ENCODE peak calls at places on chromosomes 13 and 19, in ten cellular contexts. One of them, this sample, is unnamed.

GRCh38 chr13:35979378-35979911 is 151.7 kb downstream of the DCLK1 start:
- ATAC-seq in pancreas: peak
- ATAC-seq in activated T-helper 17 cell treated with anti-CD3 and anti-CD28 coated beads, Interleukin-2, amount 50 U/mL, for 72 hours: no peak
- ATAC-seq in K562: no peak
- ATAC-seq in CD8-positive, alpha-beta T cell: no peak
- ATAC-seq in left ventricle myocardium superior: peak
- ATAC-seq in heart right ventricle: peak
- ATAC-seq in HCT116: no peak
- ATAC-seq in Panc1: no peak
- ATAC-seq in T-helper 17 cell: no peak
- ATAC-seq in this sample: peak

GRCh38 chr13:59318320-59318930 is 845.3 kb downstream of the DIAPH3 start:
- ATAC-seq in HCT116: peak
- ATAC-seq in CD8-positive, alpha-beta T cell: no peak
- ATAC-seq in Panc1: no peak
- ATAC-seq in activated T-helper 17 cell treated with anti-CD3 and anti-CD28 coated beads, Interleukin-2, amount 50 U/mL, for 72 hours: no peak
- ATAC-seq in left ventricle myocardium superior: peak
- ATAC-seq in T-helper 17 cell: peak
- ATAC-seq in K562: peak
- ATAC-seq in heart right ventricle: peak
- ATAC-seq in pancreas: peak
- ATAC-seq in this sample: peak

GRCh38 chr19:1408300-1409203 is 1.2 kb downstream of the DAZAP1 start:
- ATAC-seq in heart right ventricle: peak
- ATAC-seq in Panc1: no peak
- ATAC-seq in left ventricle myocardium superior: peak
- ATAC-seq in T-helper 17 cell: peak
- ATAC-seq in HCT116: no peak
- ATAC-seq in CD8-positive, alpha-beta T cell: peak
- ATAC-seq in pancreas: peak
- ATAC-seq in K562: peak
- ATAC-seq in activated T-helper 17 cell treated with anti-CD3 and anti-CD28 coated beads, Interleukin-2, amount 50 U/mL, for 72 hours: peak
- ATAC-seq in this sample: peak

GRCh38 chr13:77425705-77426104 is 98.8 kb upstream of the MYCBP2 start:
- ATAC-seq in HCT116: peak
- ATAC-seq in activated T-helper 17 cell treated with anti-CD3 and anti-CD28 coated beads, Interleukin-2, amount 50 U/mL, for 72 hours: no peak
- ATAC-seq in Panc1: no peak
- ATAC-seq in left ventricle myocardium superior: no peak
- ATAC-seq in CD8-positive, alpha-beta T cell: no peak
- ATAC-seq in heart right ventricle: no peak
- ATAC-seq in K562: no peak
- ATAC-seq in pancreas: no peak
- ATAC-seq in T-helper 17 cell: no peak
- ATAC-seq in this sample: no peak

GRCh38 chr19:15461694-15462093 is 2.6 kb downstream of the RASAL3 start:
- ATAC-seq in pancreas: no peak
- ATAC-seq in activated T-helper 17 cell treated with anti-CD3 and anti-CD28 coated beads, Interleukin-2, amount 50 U/mL, for 72 hours: no peak
- ATAC-seq in T-helper 17 cell: no peak
- ATAC-seq in HCT116: no peak
- ATAC-seq in heart right ventricle: no peak
- ATAC-seq in left ventricle myocardium superior: no peak
- ATAC-seq in K562: no peak
- ATAC-seq in Panc1: no peak
- ATAC-seq in CD8-positive, alpha-beta T cell: no peak
- ATAC-seq in this sample: no peak

GRCh38 chr19:13241321-13242104 is 91.3 kb downstream of the IER2 start:
- ATAC-seq in heart right ventricle: no peak
- ATAC-seq in pancreas: no peak
- ATAC-seq in Panc1: no peak
- ATAC-seq in left ventricle myocardium superior: no peak
- ATAC-seq in K562: peak
- ATAC-seq in HCT116: peak
- ATAC-seq in T-helper 17 cell: peak
- ATAC-seq in activated T-helper 17 cell treated with anti-CD3 and anti-CD28 coated beads, Interleukin-2, amount 50 U/mL, for 72 hours: peak
- ATAC-seq in CD8-positive, alpha-beta T cell: peak
- ATAC-seq in this sample: no peak

GRCh38 chr13:32164622-32165268 is 133.2 kb downstream of the FRY start:
- ATAC-seq in Panc1: peak
- ATAC-seq in K562: peak
- ATAC-seq in left ventricle myocardium superior: peak
- ATAC-seq in T-helper 17 cell: peak
- ATAC-seq in pancreas: peak
- ATAC-seq in activated T-helper 17 cell treated with anti-CD3 and anti-CD28 coated beads, Interleukin-2, amount 50 U/mL, for 72 hours: peak
- ATAC-seq in HCT116: peak
- ATAC-seq in heart right ventricle: peak
- ATAC-seq in CD8-positive, alpha-beta T cell: no peak
- ATAC-seq in this sample: peak

GRCh38 chr13:84686973-84687372 is 804.7 kb upstream of the SLITRK1 start:
- ATAC-seq in Panc1: no peak
- ATAC-seq in K562: no peak
- ATAC-seq in activated T-helper 17 cell treated with anti-CD3 and anti-CD28 coated beads, Interleukin-2, amount 50 U/mL, for 72 hours: no peak
- ATAC-seq in heart right ventricle: no peak
- ATAC-seq in T-helper 17 cell: no peak
- ATAC-seq in left ventricle myocardium superior: no peak
- ATAC-seq in CD8-positive, alpha-beta T cell: no peak
- ATAC-seq in pancreas: peak
- ATAC-seq in HCT116: no peak
- ATAC-seq in this sample: no peak

GRCh38 chr13:18936104-18936503 is 245.5 kb downstream of the TUBA3C start:
- ATAC-seq in pancreas: no peak
- ATAC-seq in K562: no peak
- ATAC-seq in CD8-positive, alpha-beta T cell: no peak
- ATAC-seq in activated T-helper 17 cell treated with anti-CD3 and anti-CD28 coated beads, Interleukin-2, amount 50 U/mL, for 72 hours: no peak
- ATAC-seq in heart right ventricle: no peak
- ATAC-seq in left ventricle myocardium superior: no peak
- ATAC-seq in T-helper 17 cell: no peak
- ATAC-seq in Panc1: no peak
- ATAC-seq in HCT116: no peak
- ATAC-seq in this sample: no peak

GRCh38 chr13:73754727-73755292 is 379.4 kb downstream of the KLF12 start:
- ATAC-seq in left ventricle myocardium superior: peak
- ATAC-seq in CD8-positive, alpha-beta T cell: peak
- ATAC-seq in activated T-helper 17 cell treated with anti-CD3 and anti-CD28 coated beads, Interleukin-2, amount 50 U/mL, for 72 hours: no peak
- ATAC-seq in pancreas: peak
- ATAC-seq in heart right ventricle: peak
- ATAC-seq in HCT116: peak
- ATAC-seq in Panc1: peak
- ATAC-seq in K562: peak
- ATAC-seq in T-helper 17 cell: peak
- ATAC-seq in this sample: peak

GRCh38 chr13:113939129-113939904 is 34.6 kb downstream of the C13orf46 start:
- ATAC-seq in CD8-positive, alpha-beta T cell: no peak
- ATAC-seq in K562: no peak
- ATAC-seq in activated T-helper 17 cell treated with anti-CD3 and anti-CD28 coated beads, Interleukin-2, amount 50 U/mL, for 72 hours: no peak
- ATAC-seq in pancreas: no peak
- ATAC-seq in left ventricle myocardium superior: peak
- ATAC-seq in HCT116: no peak
- ATAC-seq in heart right ventricle: no peak
- ATAC-seq in T-helper 17 cell: peak
- ATAC-seq in Panc1: peak
- ATAC-seq in this sample: no peak

GRCh38 chr13:53200498-53201453 is 172.2 kb downstream of the OLFM4 start:
- ATAC-seq in Panc1: no peak
- ATAC-seq in left ventricle myocardium superior: peak
- ATAC-seq in T-helper 17 cell: no peak
- ATAC-seq in activated T-helper 17 cell treated with anti-CD3 and anti-CD28 coated beads, Interleukin-2, amount 50 U/mL, for 72 hours: no peak
- ATAC-seq in HCT116: no peak
- ATAC-seq in K562: no peak
- ATAC-seq in CD8-positive, alpha-beta T cell: no peak
- ATAC-seq in heart right ventricle: peak
- ATAC-seq in pancreas: peak
- ATAC-seq in this sample: no peak

GRCh38 chr13:19632915-19633339 is 532 bp upstream of the MPHOSPH8 start:
- ATAC-seq in heart right ventricle: no peak
- ATAC-seq in CD8-positive, alpha-beta T cell: no peak
- ATAC-seq in K562: no peak
- ATAC-seq in HCT116: peak
- ATAC-seq in T-helper 17 cell: no peak
- ATAC-seq in Panc1: no peak
- ATAC-seq in left ventricle myocardium superior: no peak
- ATAC-seq in activated T-helper 17 cell treated with anti-CD3 and anti-CD28 coated beads, Interleukin-2, amount 50 U/mL, for 72 hours: no peak
- ATAC-seq in pancreas: no peak
- ATAC-seq in this sample: peak

GRCh38 chr13:91318886-91319285 is 28.6 kb upstream of the MIR17HG start:
- ATAC-seq in T-helper 17 cell: no peak
- ATAC-seq in CD8-positive, alpha-beta T cell: no peak
- ATAC-seq in Panc1: no peak
- ATAC-seq in HCT116: no peak
- ATAC-seq in left ventricle myocardium superior: no peak
- ATAC-seq in pancreas: no peak
- ATAC-seq in K562: peak
- ATAC-seq in activated T-helper 17 cell treated with anti-CD3 and anti-CD28 coated beads, Interleukin-2, amount 50 U/mL, for 72 hours: no peak
- ATAC-seq in heart right ventricle: no peak
- ATAC-seq in this sample: no peak

GRCh38 chr19:15437355-15438123 is 12.2 kb downstream of the WIZ start:
- ATAC-seq in activated T-helper 17 cell treated with anti-CD3 and anti-CD28 coated beads, Interleukin-2, amount 50 U/mL, for 72 hours: no peak
- ATAC-seq in K562: no peak
- ATAC-seq in pancreas: no peak
- ATAC-seq in CD8-positive, alpha-beta T cell: no peak
- ATAC-seq in Panc1: no peak
- ATAC-seq in HCT116: no peak
- ATAC-seq in left ventricle myocardium superior: no peak
- ATAC-seq in heart right ventricle: no peak
- ATAC-seq in T-helper 17 cell: no peak
- ATAC-seq in this sample: no peak

GRCh38 chr13:27678306-27679040 is 56.8 kb downstream of the POLR1D start:
- ATAC-seq in heart right ventricle: no peak
- ATAC-seq in HCT116: no peak
- ATAC-seq in pancreas: no peak
- ATAC-seq in left ventricle myocardium superior: no peak
- ATAC-seq in T-helper 17 cell: no peak
- ATAC-seq in CD8-positive, alpha-beta T cell: no peak
- ATAC-seq in Panc1: no peak
- ATAC-seq in activated T-helper 17 cell treated with anti-CD3 and anti-CD28 coated beads, Interleukin-2, amount 50 U/mL, for 72 hours: no peak
- ATAC-seq in K562: peak
- ATAC-seq in this sample: no peak

GRCh38 chr13:72651196-72651595 is 76.2 kb downstream of the MZT1 start:
- ATAC-seq in K562: no peak
- ATAC-seq in pancreas: no peak
- ATAC-seq in CD8-positive, alpha-beta T cell: no peak
- ATAC-seq in HCT116: peak
- ATAC-seq in T-helper 17 cell: no peak
- ATAC-seq in heart right ventricle: no peak
- ATAC-seq in Panc1: no peak
- ATAC-seq in left ventricle myocardium superior: no peak
- ATAC-seq in activated T-helper 17 cell treated with anti-CD3 and anti-CD28 coated beads, Interleukin-2, amount 50 U/mL, for 72 hours: no peak
- ATAC-seq in this sample: peak

GRCh38 chr13:40445557-40445990 is 220.9 kb downstream of the FOXO1 start:
- ATAC-seq in Panc1: no peak
- ATAC-seq in T-helper 17 cell: peak
- ATAC-seq in heart right ventricle: peak
- ATAC-seq in left ventricle myocardium superior: peak
- ATAC-seq in K562: no peak
- ATAC-seq in pancreas: peak
- ATAC-seq in activated T-helper 17 cell treated with anti-CD3 and anti-CD28 coated beads, Interleukin-2, amount 50 U/mL, for 72 hours: peak
- ATAC-seq in HCT116: no peak
- ATAC-seq in CD8-positive, alpha-beta T cell: no peak
- ATAC-seq in this sample: no peak

GRCh38 chr13:99191336-99191899 is 9.2 kb upstream of the UBAC2 start:
- ATAC-seq in K562: no peak
- ATAC-seq in HCT116: no peak
- ATAC-seq in CD8-positive, alpha-beta T cell: no peak
- ATAC-seq in T-helper 17 cell: no peak
- ATAC-seq in Panc1: no peak
- ATAC-seq in activated T-helper 17 cell treated with anti-CD3 and anti-CD28 coated beads, Interleukin-2, amount 50 U/mL, for 72 hours: no peak
- ATAC-seq in pancreas: no peak
- ATAC-seq in left ventricle myocardium superior: no peak
- ATAC-seq in heart right ventricle: no peak
- ATAC-seq in this sample: no peak

GRCh38 chr19:44924243-44924725 is 9.9 kb downstream of the APOC1 start:
- ATAC-seq in activated T-helper 17 cell treated with anti-CD3 and anti-CD28 coated beads, Interleukin-2, amount 50 U/mL, for 72 hours: no peak
- ATAC-seq in heart right ventricle: no peak
- ATAC-seq in left ventricle myocardium superior: no peak
- ATAC-seq in pancreas: no peak
- ATAC-seq in Panc1: no peak
- ATAC-seq in T-helper 17 cell: no peak
- ATAC-seq in K562: no peak
- ATAC-seq in HCT116: no peak
- ATAC-seq in CD8-positive, alpha-beta T cell: no peak
- ATAC-seq in this sample: no peak

This sample was measured in SK-N-SH treated with all-trans-retinoic acid at 6 μM for 48 hours.